ENCODE peak calls at places on chromosomes 16 and 17, in seven cellular contexts. V, A, U, G, F, Q and D are unnamed samples.
A peak's percentile ranks its signal among the peaks of the same experiment; 100 is the strongest.

GRCh38 chr17:32960815-32961214 is 30.8 kb upstream of the SPACA3 start:
- DNase-seq in U (no peak), F (no peak), Q (no peak), A (no peak), V (peak; percentile 52), G (no peak), D (no peak)

GRCh38 chr17:79005063-79005861 is 4.3 kb downstream of the CANT1 start:
- DNase-seq in U (peak; percentile 88), F (no peak), G (no peak), Q (no peak), V (peak; percentile 63), A (no peak), D (peak; percentile 92)

GRCh38 chr16:85878875-85879274 is 20.1 kb upstream of the IRF8 start:
- DNase-seq in A (no peak), V (peak; percentile 62), Q (no peak), U (no peak), G (no peak), F (no peak), D (peak; percentile 14)

GRCh38 chr17:78602246-78602645 is 25.1 kb upstream of the DNAH17 start:
- DNase-seq in F (no peak), G (no peak), V (no peak), A (no peak), Q (no peak), U (no peak), D (no peak)

GRCh38 chr17:67238976-67239375 is 6.0 kb downstream of the HELZ start:
- DNase-seq in G (no peak), F (peak; percentile 59), V (no peak), A (no peak), U (no peak), Q (no peak), D (no peak)

GRCh38 chr16:15988268-15989013 is 39.0 kb downstream of the ABCC1 start:
- DNase-seq in Q (peak; percentile 37), G (no peak), V (no peak), F (peak; percentile 12), U (no peak), A (no peak), D (no peak)

GRCh38 chr17:15134363-15134762 is 130.8 kb downstream of the PMP22 start:
- DNase-seq in Q (no peak), G (no peak), F (no peak), V (no peak), U (no peak), A (no peak), D (no peak)

GRCh38 chr16:50303041-50303604 is 36.8 kb downstream of the ADCY7 start:
- DNase-seq in G (peak; percentile 15), Q (no peak), V (no peak), F (no peak), U (no peak), A (no peak), D (no peak)

GRCh38 chr17:65434251-65434650 is 127.2 kb downstream of the AXIN2 start:
- DNase-seq in U (no peak), G (no peak), F (no peak), V (no peak), A (no peak), Q (no peak), D (no peak)

GRCh38 chr17:45430738-45431530 is 1.7 kb downstream of the ARHGAP27 start:
- DNase-seq in Q (peak; percentile 51), F (no peak), U (peak; percentile 88), G (no peak), V (peak; percentile 77), A (no peak), D (peak; percentile 75)

GRCh38 chr16:11406177-11406560 is 60.9 kb downstream of the RMI2 start:
- DNase-seq in G (no peak), F (no peak), U (no peak), Q (no peak), V (no peak), A (no peak), D (no peak)

GRCh38 chr16:82136956-82137818 is 32.8 kb downstream of the MPHOSPH6 start:
- DNase-seq in F (no peak), U (no peak), V (no peak), Q (no peak), G (no peak), A (no peak), D (no peak)

GRCh38 chr16:55489119-55489955 is 10.3 kb downstream of the MMP2 start:
- DNase-seq in F (no peak), A (no peak), V (no peak), G (peak; percentile 23), Q (no peak), U (no peak), D (no peak)

GRCh38 chr16:78294538-78295225 is 195.2 kb downstream of the WWOX start:
- DNase-seq in Q (no peak), A (no peak), V (no peak), G (no peak), U (no peak), F (no peak), D (no peak)

GRCh38 chr17:80904036-80904435 is 87.6 kb upstream of the CHMP6 start:
- DNase-seq in F (no peak), V (no peak), Q (no peak), U (no peak), G (no peak), A (no peak), D (no peak)

GRCh38 chr17:13590441-13590840 is 11.3 kb downstream of the HS3ST3A1 start:
- DNase-seq in Q (no peak), G (no peak), A (no peak), F (no peak), U (no peak), V (peak; percentile 45), D (no peak)

GRCh38 chr16:71803305-71803690 is 5.3 kb downstream of the AP1G1 start:
- DNase-seq in Q (no peak), A (no peak), V (no peak), U (no peak), G (no peak), F (no peak), D (no peak)
- H3K27me3 ChIP-seq in Q (no peaks in the 10 kb centered on the region), A (no peaks in the 10 kb centered on the region), V (no peaks in the 10 kb centered on the region), U (no peaks in the 10 kb centered on the region), G (no peaks in the 10 kb centered on the region), F (no peaks in the 10 kb centered on the region), D (no peaks in the 10 kb centered on the region)

GRCh38 chr17:57982452-57983170 is 5.4 kb downstream of the VEZF1 start:
- DNase-seq in A (no peak), U (no peak), G (no peak), Q (peak; percentile 66), F (no peak), V (no peak), D (no peak)
- H3K4me3 ChIP-seq in A (no peak overlapping the region), U (no peak overlapping the region), G (no peak overlapping the region), Q (peak overlapping the region; percentile 86), F (no peak overlapping the region), V (no peak overlapping the region), D (no peak overlapping the region)

GRCh38 chr17:18033442-18034099 is 5.4 kb downstream of the ATPAF2 start:
- DNase-seq in U (peak; percentile 50), V (peak; percentile 78), A (no peak), F (peak; percentile 88), G (no peak), Q (no peak), D (peak; percentile 67)
- TF ChIP-seq CTCF in U (peak; percentile 64), V (peak; percentile 51), A (peak; percentile 73), F (peak; percentile 55), G (peak; percentile 67), Q (peak; percentile 66), D (peak; percentile 41)

DNA sequence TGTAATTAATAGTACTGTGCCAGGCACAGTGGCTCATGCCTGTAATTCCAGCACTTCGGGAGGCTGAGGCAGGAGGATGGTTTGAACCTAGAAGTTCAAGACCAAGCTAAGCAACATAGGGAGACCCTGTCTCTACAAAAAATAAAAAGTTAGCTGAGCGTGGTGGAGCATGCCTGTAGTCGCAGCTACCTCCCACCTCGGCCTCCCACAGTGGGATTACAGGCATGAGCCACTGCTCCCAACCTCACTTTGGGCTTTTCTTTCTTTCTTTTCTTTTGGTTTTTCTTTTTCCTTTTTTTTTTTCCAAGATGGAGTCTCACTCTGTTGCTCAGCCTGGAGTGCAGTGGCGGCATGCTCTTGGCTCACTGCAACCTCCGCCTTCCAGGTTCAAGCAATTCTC is 137.8 kb downstream of the MRM1 start:
- DNase-seq in Q (peak; percentile 4), A (no peak), V (no peak), U (no peak), G (no peak), F (no peak), D (no peak)
- H3K27me3 ChIP-seq in Q (peaks cover 8% of the 10 kb centered on the region), A (no peaks in the 10 kb centered on the region), V (peaks cover 3% of the 10 kb centered on the region), U (peaks cover 5% of the 10 kb centered on the region), G (no peaks in the 10 kb centered on the region), F (no peaks in the 10 kb centered on the region), D (no peaks in the 10 kb centered on the region)

GRCh38 chr17:5437721-5438317 is 1.1 kb downstream of the C1QBP start:
- DNase-seq in F (no peak), G (no peak), A (no peak), V (peak; percentile 38), U (no peak), Q (no peak), D (no peak)
- H3K4me3 ChIP-seq in F (peak overlapping the region; percentile 94), G (peak overlapping the region; percentile 69), A (peak overlapping the region; percentile 79), V (peak overlapping the region; percentile 79), U (no peak overlapping the region), Q (peak overlapping the region; percentile 90), D (peak overlapping the region; percentile 99)